ENCODE peak calls at places on chromosomes 11 and 22, in nine cellular contexts. L is HFF-Myc; E is right cardiac atrium; J is HS-5; M is GDM1; B is SHP77; H is activated T-helper 1 cell treated with anti-CD3 and anti-CD28 coated beads, Interleukin-12 subunit alpha, Interleukin-12 subunit beta, Interleukin-2, Interleukin-4 antibody, amounts not matched to agents 30 ng/mL and 10 ng/mL and 1 ng/mL, durations not matched to agents 14 hours and 24 hours and 36 hours; Z is left ventricle myocardium superior; K is mucosa of gallbladder. O is an unnamed sample.

GRCh38 chr22:36362819-36363377 is 24.9 kb downstream of the MYH9 start:
- DNase-seq in E (no peak), K (no peak), L (no peak), Z (no peak), J (no peak), B (no peak), H (no peak), M (no peak), O (peak)

GRCh38 chr11:27934830-27935145 is 173.2 kb downstream of the KIF18A start:
- DNase-seq in H (no peak), E (no peak), B (no peak), J (peak), K (no peak), M (no peak), Z (no peak), L (peak), O (no peak)

GRCh38 chr22:50547231-50547851 is 1.6 kb downstream of the KLHDC7B start:
- DNase-seq in E (no peak), K (no peak), B (no peak), J (no peak), Z (no peak), H (no peak), L (no peak), M (no peak), O (peak)

GRCh38 chr11:126764221-126764620 is 236.3 kb downstream of the KIRREL3 start:
- DNase-seq in H (no peak), L (no peak), J (no peak), K (no peak), E (no peak), Z (no peak), M (no peak), B (no peak), O (no peak)

GRCh38 chr11:71338806-71339177 is 86.4 kb upstream of the SHANK2 start:
- DNase-seq in E (no peak), L (no peak), H (no peak), Z (no peak), K (no peak), J (no peak), B (no peak), M (no peak), O (no peak)

GRCh38 chr22:42584364-42584940 is 30.2 kb downstream of the POLDIP3 start:
- DNase-seq in B (no peak), Z (no peak), M (no peak), K (no peak), L (no peak), J (no peak), H (no peak), E (no peak), O (no peak)

GRCh38 chr22:47111626-47112373 is 349.4 kb downstream of the TBC1D22A start:
- DNase-seq in L (no peak), Z (no peak), E (no peak), J (no peak), H (no peak), K (no peak), M (no peak), B (no peak), O (no peak)

GRCh38 chr22:50564289-50564688 is 1.6 kb upstream of the SYCE3 start:
- DNase-seq in M (no peak), B (no peak), Z (no peak), H (no peak), K (no peak), J (no peak), L (no peak), E (no peak), O (no peak)

GRCh38 chr11:2554338-2555240 is 109.8 kb downstream of the KCNQ1 start:
- DNase-seq in L (no peak), E (no peak), K (no peak), Z (no peak), H (no peak), B (no peak), J (no peak), M (no peak), O (peak)

GRCh38 chr11:99162819-99163218 is 142.1 kb downstream of the CNTN5 start:
- DNase-seq in L (no peak), Z (no peak), H (no peak), B (no peak), E (no peak), K (no peak), J (no peak), M (no peak), O (no peak)

GRCh38 chr22:44261861-44262595 is 50.7 kb downstream of the SHISAL1 start:
- DNase-seq in H (no peak), K (no peak), L (no peak), M (no peak), J (no peak), Z (peak), E (peak), B (no peak), O (no peak)

GRCh38 chr11:82775736-82776346 is 42.2 kb upstream of the FAM181B start:
- DNase-seq in B (no peak), J (peak), L (peak), E (no peak), K (no peak), M (peak), Z (no peak), H (peak), O (no peak)

GRCh38 chr11:12248330-12248729 is 129.0 kb upstream of the PARVA start:
- DNase-seq in L (no peak), M (no peak), B (peak), J (no peak), K (peak), Z (peak), E (peak), H (no peak), O (peak)

GRCh38 chr22:38706101-38706884 is 549 bp downstream of the GTPBP1 start:
- DNase-seq in M (no peak), B (no peak), L (no peak), K (no peak), H (peak), J (no peak), E (peak), Z (peak), O (peak)

GRCh38 chr11:16613401-16614381 is 124.8 kb upstream of the C11orf58 start:
- DNase-seq in J (peak), B (peak), K (peak), M (peak), L (peak), E (peak), H (peak), Z (peak), O (peak)

GRCh38 chr11:120129570-120129969 is 8.3 kb downstream of the TRIM29 start:
- DNase-seq in Z (no peak), B (no peak), L (no peak), H (no peak), E (no peak), K (no peak), M (no peak), J (no peak), O (peak)

GRCh38 chr11:27847496-27847895 is 147.2 kb upstream of the BDNF start:
- DNase-seq in B (no peak), H (no peak), Z (no peak), J (no peak), L (no peak), K (no peak), E (no peak), M (no peak), O (no peak)

GRCh38 chr22:32917577-32918375 is 116.3 kb downstream of the TIMP3 start:
- DNase-seq in K (no peak), Z (peak), H (no peak), B (no peak), E (peak), M (no peak), L (no peak), J (no peak), O (no peak)